ENCODE peak calls at places on chromosomes 5 and 9, in eight cellular contexts. H is HT1080; U is EH; E is lung; R is NCI-H1092 treated with DMSO at 0.1 percent for 48 hours; T is dermis blood vessel endothelial cell; D is activated naive CD4-positive, alpha-beta T cell; V is choroid plexus epithelial cell. G is an unnamed sample.

GRCh38 chr5:56314536-56314935 is 81.4 kb upstream of the ANKRD55 start:
- DNase-seq in H (peak; percentile 9), U (no peak), E (no peak), R (no peak), T (no peak), D (no peak), V (peak; percentile 63), G (no peak)

GRCh38 chr9:100884518-100884917 is 144.0 kb upstream of the PLPPR1 start:
- DNase-seq in H (no peak), U (no peak), E (no peak), R (no peak), T (no peak), D (no peak), V (no peak), G (no peak)

GRCh38 chr9:98147582-98147981 is 28.6 kb upstream of the TRIM14 start:
- DNase-seq in H (no peak), U (no peak), E (no peak), R (no peak), T (no peak), D (no peak), V (no peak), G (no peak)

GRCh38 chr5:1923766-1924165 is 41.0 kb upstream of the IRX4 start:
- DNase-seq in H (no peak), U (no peak), E (no peak), R (no peak), T (no peak), D (no peak), V (no peak), G (no peak)

GRCh38 chr9:93231121-93231694 is 47.3 kb downstream of the WNK2 start:
- DNase-seq in H (no peak), U (no peak), E (no peak), R (peak; percentile 38), T (no peak), D (no peak), V (no peak), G (no peak)

GRCh38 chr9:29865764-29866313 is 2292.6 kb upstream of the C9orf72 start:
- DNase-seq in H (no peak), U (no peak), E (no peak), R (no peak), T (no peak), D (no peak), V (no peak), G (no peak)

GRCh38 chr9:134335095-134335489 is 8.8 kb downstream of the RXRA start:
- DNase-seq in H (peak; percentile 60), U (peak; percentile 37), E (no peak), R (no peak), T (no peak), D (no peak), V (no peak), G (no peak)

GRCh38 chr9:109036744-109037680 is 23.7 kb upstream of the CTNNAL1 start:
- DNase-seq in H (no peak), U (no peak), E (no peak), R (no peak), T (peak; percentile 38), D (no peak), V (peak; percentile 48), G (no peak)

GRCh38 chr9:107620801-107621200 is 131.2 kb upstream of the KLF4 start:
- DNase-seq in H (no peak), U (no peak), E (no peak), R (no peak), T (no peak), D (no peak), V (no peak), G (no peak)

GRCh38 chr9:79565245-79565644 is 6.5 kb upstream of the TLE4 start:
- DNase-seq in H (peak; percentile 47), U (no peak), E (no peak), R (no peak), T (no peak), D (no peak), V (no peak), G (no peak)

G was measured in H1.